ENCODE peak calls at places on chromosomes 13 and 19, in four cellular contexts. H, Q, B and K are unnamed samples.

GRCh38 chr19:2083174-2083854 is 12.8 kb downstream of the MOB3A start:
- DNase-seq in H (no peak), Q (no peak), B (no peak), K (no peak)

GRCh38 chr13:24727731-24728601 is 36.0 kb upstream of the RNF17 start:
- DNase-seq in H (peak), Q (peak), B (peak), K (peak)

GRCh38 chr13:94494021-94494420 is 14.5 kb upstream of the DCT start:
- DNase-seq in H (no peak), Q (no peak), B (no peak), K (no peak)

GRCh38 chr13:28138756-28139470 is 568 bp downstream of the PAN3 start:
- DNase-seq in H (peak), Q (peak), B (peak), K (peak)

GRCh38 chr19:39915101-39915847 is 19.2 kb downstream of the FCGBP start:
- DNase-seq in H (no peak), Q (no peak), B (no peak), K (no peak)

GRCh38 chr13:42041684-42042035 is 6.8 kb upstream of the DGKH start:
- DNase-seq in H (peak), Q (no peak), B (peak), K (peak)

GRCh38 chr13:18993884-18994660 is 187.6 kb downstream of the TUBA3C start:
- DNase-seq in H (no peak), Q (no peak), B (no peak), K (no peak)

GRCh38 chr13:97322740-97323342 is 100.7 kb downstream of the MBNL2 start:
- DNase-seq in H (peak), Q (no peak), B (peak), K (peak)

GRCh38 chr19:56712609-56713008 is 41.1 kb upstream of the ZNF835 start:
- DNase-seq in H (no peak), Q (no peak), B (no peak), K (no peak)

GRCh38 chr13:110308377-110309158 is 1.5 kb downstream of the COL4A2 start:
- DNase-seq in H (no peak), Q (no peak), B (peak), K (peak)

GRCh38 chr19:21655540-21656126 is 111.7 kb downstream of the ZNF100 start:
- DNase-seq in H (no peak), Q (no peak), B (no peak), K (no peak)

GRCh38 chr19:10009269-10009665 is 1.0 kb downstream of the COL5A3 start:
- DNase-seq in H (peak), Q (no peak), B (peak), K (peak)

GRCh38 chr19:1408300-1409203 is 1.2 kb downstream of the DAZAP1 start:
- DNase-seq in H (peak), Q (no peak), B (peak), K (peak)

GRCh38 chr13:48201044-48201443 is 32.0 kb upstream of the ITM2B start:
- DNase-seq in H (no peak), Q (peak), B (no peak), K (no peak)

GRCh38 chr19:34994286-34994642 is 5.9 kb upstream of the GRAMD1A start:
- DNase-seq in H (no peak), Q (no peak), B (no peak), K (no peak)

GRCh38 chr13:92259523-92259922 is 861.1 kb downstream of the GPC5 start:
- DNase-seq in H (no peak), Q (no peak), B (no peak), K (no peak)

GRCh38 chr19:38974599-38975213 is 836 bp downstream of the FBXO17 start:
- DNase-seq in H (no peak), Q (no peak), B (no peak), K (peak)

GRCh38 chr13:20801704-20802103 is 27.9 kb upstream of the EEF1AKMT1 start:
- DNase-seq in H (no peak), Q (no peak), B (no peak), K (no peak)

GRCh38 chr19:7067716-7068115 is 1.8 kb upstream of the ZNF557 start:
- DNase-seq in H (peak), Q (no peak), B (peak), K (peak)

GRCh38 chr19:418761-419632 is 10.1 kb upstream of the C2CD4C start:
- DNase-seq in H (no peak), Q (no peak), B (no peak), K (no peak)

GRCh38 chr19:35714601-35715354 is 3.0 kb upstream of the KMT2B start:
- DNase-seq in H (no peak), Q (peak), B (no peak), K (no peak)

GRCh38 chr13:36819064-36819810 is at the start of gene RFXAP:
- DNase-seq in H (peak), Q (peak), B (peak), K (peak)

GRCh38 chr13:36818483-36819063 is 449 bp upstream of the RFXAP start:
- DNase-seq in H (no peak), Q (no peak), B (no peak), K (no peak)

GRCh38 chr13:36817996-36818395 is 1.0 kb upstream of the RFXAP start:
- DNase-seq in H (no peak), Q (no peak), B (no peak), K (no peak)

GRCh38 chr13:36819811-36820140 is 754 bp downstream of the RFXAP start:
- DNase-seq in H (peak), Q (no peak), B (peak), K (peak)

GRCh38 chr13:36820222-36820621 is 1.2 kb downstream of the RFXAP start:
- DNase-seq in H (no peak), Q (no peak), B (no peak), K (peak)
- H3K4me3 ChIP-seq in H (peak), Q (peak), B (peak), K (peak)

GRCh38 chr13:100235311-100235901 is 146.5 kb downstream of the PCCA start:
- DNase-seq in H (peak), Q (peak), B (peak), K (peak)
- H3K9ac ChIP-seq in H (peak), Q (no peak), B (no peak), K (peak)

GRCh38 chr13:104592545-104593250 is 1526.5 kb upstream of the SLC10A2 start:
- DNase-seq in H (no peak), Q (no peak), B (peak), K (no peak)
- H3K4me3 ChIP-seq in H (no peak), Q (no peak), B (no peak), K (no peak)

DNA sequence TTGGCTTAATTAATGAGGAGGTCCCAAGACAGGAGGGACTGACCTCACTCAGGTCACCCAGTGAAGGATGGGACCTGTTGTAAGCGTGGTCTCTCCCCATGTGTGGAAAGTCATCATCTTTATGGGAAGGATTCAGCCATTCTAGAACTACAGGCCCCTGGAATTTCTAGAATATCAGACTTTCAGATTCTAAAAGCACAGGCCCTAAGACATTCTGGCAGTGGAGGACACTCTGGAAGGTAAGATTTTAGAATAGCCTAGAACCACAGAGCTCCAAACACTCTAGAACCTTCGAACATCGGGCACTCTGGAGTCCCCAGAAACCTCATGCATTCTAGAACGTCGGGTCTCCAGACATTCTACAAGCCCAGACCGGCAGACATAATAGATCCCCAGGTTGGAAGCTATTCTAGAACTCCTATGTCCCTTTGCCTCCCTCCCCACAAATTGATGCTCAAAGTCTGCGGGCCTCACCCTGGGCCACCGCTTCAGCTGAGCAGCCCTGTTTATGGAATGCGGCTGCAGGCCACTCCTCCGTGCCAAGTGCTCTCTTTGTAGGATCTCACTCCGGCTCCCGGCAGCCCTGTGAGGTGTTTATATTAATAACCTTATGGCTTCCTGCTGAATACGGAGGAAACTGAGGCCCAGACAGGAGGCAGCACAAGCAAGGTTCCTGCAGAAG is 1.9 kb upstream of the KLK15 start:
- DNase-seq in H (no peak), Q (no peak), B (no peak), K (peak)
- H3K9ac ChIP-seq in H (peak), Q (peak), B (peak), K (peak)

GRCh38 chr13:37919329-37919880 is 49.8 kb upstream of the TRPC4 start:
- DNase-seq in H (no peak), Q (no peak), B (no peak), K (peak)
- H3K4me3 ChIP-seq in H (no peak), Q (no peak), B (no peak), K (peak)

GRCh38 chr19:16210168-16210567 is 12.5 kb downstream of the AP1M1 start:
- DNase-seq in H (no peak), Q (no peak), B (no peak), K (no peak)
- H3K9ac ChIP-seq in H (no peak), Q (no peak), B (no peak), K (no peak)

GRCh38 chr19:3369337-3370213 is 3.2 kb downstream of the NFIC start:
- DNase-seq in H (peak), Q (no peak), B (no peak), K (peak)
- H3K4me3 ChIP-seq in H (peak), Q (no peak), B (peak), K (peak)

GRCh38 chr19:5321851-5322681 is 18.5 kb downstream of the PTPRS start:
- DNase-seq in H (no peak), Q (no peak), B (no peak), K (no peak)
- H3K9ac ChIP-seq in H (no peak), Q (no peak), B (no peak), K (no peak)

GRCh38 chr13:113968463-113969310 is 5.2 kb downstream of the C13orf46 start:
- DNase-seq in H (no peak), Q (no peak), B (no peak), K (no peak)
- H3K4me3 ChIP-seq in H (no peak), Q (no peak), B (no peak), K (no peak)